ENCODE peak calls at places on chromosomes 7 and 10, in eight cellular contexts. One of them, this sample, is unnamed.

GRCh38 chr7:5621776-5622175 is 159.7 kb downstream of the RNF216 start:
- DNase-seq in A549: no peak
- DNase-seq in tibial nerve: no peak
- DNase-seq in ovary: no peak
- DNase-seq in suprapubic skin: no peak
- DNase-seq in breast epithelium: no peak
- DNase-seq in IMR-90: no peak
- DNase-seq in stomach: no peak
- DNase-seq in this sample: no peak

GRCh38 chr7:37698782-37699181 is 15.2 kb downstream of the GPR141 start:
- DNase-seq in A549: no peak
- DNase-seq in tibial nerve: no peak
- DNase-seq in ovary: no peak
- DNase-seq in suprapubic skin: no peak
- DNase-seq in breast epithelium: no peak
- DNase-seq in IMR-90: no peak
- DNase-seq in stomach: no peak
- DNase-seq in this sample: peak

GRCh38 chr7:28919510-28919909 is 38.6 kb downstream of the TRIL start:
- DNase-seq in A549: no peak
- DNase-seq in tibial nerve: no peak
- DNase-seq in ovary: no peak
- DNase-seq in suprapubic skin: no peak
- DNase-seq in breast epithelium: no peak
- DNase-seq in IMR-90: peak
- DNase-seq in stomach: no peak
- DNase-seq in this sample: no peak

GRCh38 chr10:55233505-55233904 is 432.5 kb upstream of the PCDH15 start:
- DNase-seq in A549: no peak
- DNase-seq in tibial nerve: no peak
- DNase-seq in ovary: no peak
- DNase-seq in suprapubic skin: no peak
- DNase-seq in breast epithelium: no peak
- DNase-seq in IMR-90: no peak
- DNase-seq in stomach: no peak
- DNase-seq in this sample: no peak

GRCh38 chr7:158731761-158732160 is 27.2 kb upstream of the NCAPG2 start:
- DNase-seq in A549: no peak
- DNase-seq in tibial nerve: no peak
- DNase-seq in ovary: no peak
- DNase-seq in suprapubic skin: no peak
- DNase-seq in breast epithelium: no peak
- DNase-seq in IMR-90: no peak
- DNase-seq in stomach: no peak
- DNase-seq in this sample: no peak

GRCh38 chr10:49258351-49258683 is 40.7 kb upstream of the C10orf71 start:
- DNase-seq in A549: no peak
- DNase-seq in tibial nerve: no peak
- DNase-seq in ovary: no peak
- DNase-seq in suprapubic skin: no peak
- DNase-seq in breast epithelium: no peak
- DNase-seq in IMR-90: no peak
- DNase-seq in stomach: no peak
- DNase-seq in this sample: no peak

GRCh38 chr10:46306550-46307184 is 19.9 kb downstream of the ANTXRL start:
- DNase-seq in A549: no peak
- DNase-seq in tibial nerve: no peak
- DNase-seq in ovary: no peak
- DNase-seq in suprapubic skin: peak
- DNase-seq in breast epithelium: peak
- DNase-seq in IMR-90: no peak
- DNase-seq in stomach: peak
- DNase-seq in this sample: no peak

GRCh38 chr10:37489658-37490003 is 364.2 kb downstream of the ANKRD30A start:
- DNase-seq in A549: no peak
- DNase-seq in tibial nerve: no peak
- DNase-seq in ovary: no peak
- DNase-seq in suprapubic skin: no peak
- DNase-seq in breast epithelium: no peak
- DNase-seq in IMR-90: no peak
- DNase-seq in stomach: no peak
- DNase-seq in this sample: no peak

GRCh38 chr7:131625817-131626372 is 69.5 kb upstream of the PODXL start:
- DNase-seq in A549: peak
- DNase-seq in tibial nerve: no peak
- DNase-seq in ovary: no peak
- DNase-seq in suprapubic skin: no peak
- DNase-seq in breast epithelium: no peak
- DNase-seq in IMR-90: peak
- DNase-seq in stomach: no peak
- DNase-seq in this sample: no peak

GRCh38 chr10:104267721-104268690 is 978 bp upstream of the GSTO2 start:
- DNase-seq in A549: no peak
- DNase-seq in tibial nerve: no peak
- DNase-seq in ovary: no peak
- DNase-seq in suprapubic skin: no peak
- DNase-seq in breast epithelium: no peak
- DNase-seq in IMR-90: no peak
- DNase-seq in stomach: no peak
- DNase-seq in this sample: peak

GRCh38 chr10:68697106-68697505 is 23.9 kb upstream of the CCAR1 start:
- DNase-seq in A549: no peak
- DNase-seq in tibial nerve: no peak
- DNase-seq in ovary: no peak
- DNase-seq in suprapubic skin: no peak
- DNase-seq in breast epithelium: no peak
- DNase-seq in IMR-90: no peak
- DNase-seq in stomach: no peak
- DNase-seq in this sample: no peak

GRCh38 chr7:154997840-154998370 is 5.0 kb downstream of the PAXIP1 start:
- DNase-seq in A549: no peak
- DNase-seq in tibial nerve: no peak
- DNase-seq in ovary: no peak
- DNase-seq in suprapubic skin: no peak
- DNase-seq in breast epithelium: no peak
- DNase-seq in IMR-90: no peak
- DNase-seq in stomach: no peak
- DNase-seq in this sample: no peak

GRCh38 chr7:80478683-80479082 is 33.2 kb downstream of the GNAT3 start:
- DNase-seq in A549: peak
- DNase-seq in tibial nerve: no peak
- DNase-seq in ovary: no peak
- DNase-seq in suprapubic skin: no peak
- DNase-seq in breast epithelium: no peak
- DNase-seq in IMR-90: peak
- DNase-seq in stomach: no peak
- DNase-seq in this sample: no peak

GRCh38 chr10:100896876-100897461 is 15.8 kb upstream of the SLF2 start:
- DNase-seq in A549: peak
- DNase-seq in tibial nerve: no peak
- DNase-seq in ovary: no peak
- DNase-seq in suprapubic skin: no peak
- DNase-seq in breast epithelium: no peak
- DNase-seq in IMR-90: peak
- DNase-seq in stomach: no peak
- DNase-seq in this sample: no peak

GRCh38 chr7:107068156-107068555 is 23.7 kb downstream of the PRKAR2B start:
- DNase-seq in A549: no peak
- DNase-seq in tibial nerve: no peak
- DNase-seq in ovary: no peak
- DNase-seq in suprapubic skin: no peak
- DNase-seq in breast epithelium: no peak
- DNase-seq in IMR-90: no peak
- DNase-seq in stomach: no peak
- DNase-seq in this sample: no peak

GRCh38 chr7:5507026-5507425 is 83.4 kb upstream of the TNRC18 start:
- DNase-seq in A549: no peak
- DNase-seq in tibial nerve: no peak
- DNase-seq in ovary: no peak
- DNase-seq in suprapubic skin: no peak
- DNase-seq in breast epithelium: no peak
- DNase-seq in IMR-90: no peak
- DNase-seq in stomach: no peak
- DNase-seq in this sample: no peak

GRCh38 chr10:86708068-86708782 is 39.9 kb downstream of the LDB3 start:
- DNase-seq in A549: no peak
- DNase-seq in tibial nerve: peak
- DNase-seq in ovary: no peak
- DNase-seq in suprapubic skin: no peak
- DNase-seq in breast epithelium: no peak
- DNase-seq in IMR-90: no peak
- DNase-seq in stomach: no peak
- DNase-seq in this sample: no peak

GRCh38 chr10:46541017-46541661 is 15.3 kb downstream of the GPRIN2 start:
- DNase-seq in A549: peak
- DNase-seq in tibial nerve: peak
- DNase-seq in ovary: peak
- DNase-seq in suprapubic skin: peak
- DNase-seq in breast epithelium: peak
- DNase-seq in IMR-90: no peak
- DNase-seq in stomach: peak
- DNase-seq in this sample: no peak

GRCh38 chr10:132679640-132680039 is 106.3 kb downstream of the NKX6-2 start:
- DNase-seq in A549: no peak
- DNase-seq in tibial nerve: no peak
- DNase-seq in ovary: no peak
- DNase-seq in suprapubic skin: peak
- DNase-seq in breast epithelium: no peak
- DNase-seq in IMR-90: no peak
- DNase-seq in stomach: no peak
- DNase-seq in this sample: no peak

GRCh38 chr7:93043393-93043985 is 74.3 kb downstream of the SAMD9 start:
- DNase-seq in A549: no peak
- DNase-seq in tibial nerve: no peak
- DNase-seq in ovary: no peak
- DNase-seq in suprapubic skin: no peak
- DNase-seq in breast epithelium: no peak
- DNase-seq in IMR-90: peak
- DNase-seq in stomach: no peak
- DNase-seq in this sample: no peak

GRCh38 chr10:24262929-24263653 is 54.2 kb downstream of the KIAA1217 start:
- DNase-seq in A549: no peak
- DNase-seq in tibial nerve: peak
- DNase-seq in ovary: no peak
- DNase-seq in suprapubic skin: no peak
- DNase-seq in breast epithelium: no peak
- DNase-seq in IMR-90: no peak
- DNase-seq in stomach: no peak
- DNase-seq in this sample: no peak

GRCh38 chr7:66504131-66504530 is 124.5 kb upstream of the KCTD7 start:
- DNase-seq in A549: no peak
- DNase-seq in tibial nerve: no peak
- DNase-seq in ovary: peak
- DNase-seq in suprapubic skin: no peak
- DNase-seq in breast epithelium: no peak
- DNase-seq in IMR-90: no peak
- DNase-seq in stomach: no peak
- DNase-seq in this sample: no peak
- H3K4me3 ChIP-seq in A549: no peak
- H3K4me3 ChIP-seq in tibial nerve: no peak
- H3K4me3 ChIP-seq in ovary: no peak
- H3K4me3 ChIP-seq in suprapubic skin: no peak
- H3K4me3 ChIP-seq in breast epithelium: no peak
- H3K4me3 ChIP-seq in IMR-90: no peak
- H3K4me3 ChIP-seq in stomach: no peak
- H3K4me3 ChIP-seq in this sample: no peak

GRCh38 chr7:47990592-47990991 is 11.2 kb upstream of the HUS1 start:
- DNase-seq in A549: no peak
- DNase-seq in tibial nerve: no peak
- DNase-seq in ovary: no peak
- DNase-seq in suprapubic skin: no peak
- DNase-seq in breast epithelium: no peak
- DNase-seq in IMR-90: no peak
- DNase-seq in stomach: no peak
- DNase-seq in this sample: no peak

GRCh38 chr7:47991270-47991669 is 11.9 kb upstream of the HUS1 start:
- DNase-seq in A549: no peak
- DNase-seq in tibial nerve: no peak
- DNase-seq in ovary: no peak
- DNase-seq in suprapubic skin: no peak
- DNase-seq in breast epithelium: no peak
- DNase-seq in IMR-90: no peak
- DNase-seq in stomach: no peak
- DNase-seq in this sample: no peak

GRCh38 chr7:47992446-47992845 is 13.0 kb upstream of the HUS1 start:
- DNase-seq in A549: no peak
- DNase-seq in tibial nerve: no peak
- DNase-seq in ovary: no peak
- DNase-seq in suprapubic skin: no peak
- DNase-seq in breast epithelium: no peak
- DNase-seq in IMR-90: no peak
- DNase-seq in stomach: no peak
- DNase-seq in this sample: no peak

GRCh38 chr7:47991741-47992311 is 12.4 kb upstream of the HUS1 start:
- DNase-seq in A549: peak
- DNase-seq in tibial nerve: peak
- DNase-seq in ovary: peak
- DNase-seq in suprapubic skin: peak
- DNase-seq in breast epithelium: peak
- DNase-seq in IMR-90: peak
- DNase-seq in stomach: peak
- DNase-seq in this sample: peak

GRCh38 chr7:47988496-47989386 is 9.3 kb upstream of the HUS1 start:
- DNase-seq in A549: peak
- DNase-seq in tibial nerve: no peak
- DNase-seq in ovary: no peak
- DNase-seq in suprapubic skin: no peak
- DNase-seq in breast epithelium: no peak
- DNase-seq in IMR-90: peak
- DNase-seq in stomach: no peak
- DNase-seq in this sample: peak
- TF ChIP-seq CTCF in A549: peak
- TF ChIP-seq CTCF in tibial nerve: peak
- TF ChIP-seq CTCF in ovary: no peak
- TF ChIP-seq CTCF in suprapubic skin: peak
- TF ChIP-seq CTCF in breast epithelium: no peak
- TF ChIP-seq CTCF in IMR-90: peak
- TF ChIP-seq CTCF in stomach: no peak
- TF ChIP-seq CTCF in this sample: peak

GRCh38 chr10:102421645-102422585 is 1.3 kb downstream of the FBXL15 start:
- DNase-seq in A549: no peak
- DNase-seq in tibial nerve: no peak
- DNase-seq in ovary: peak
- DNase-seq in suprapubic skin: no peak
- DNase-seq in breast epithelium: no peak
- DNase-seq in IMR-90: no peak
- DNase-seq in stomach: peak
- DNase-seq in this sample: peak
- TF ChIP-seq POLR2A in A549: no peak
- TF ChIP-seq POLR2A in tibial nerve: no peak
- TF ChIP-seq POLR2A in ovary: no peak
- TF ChIP-seq POLR2A in suprapubic skin: no peak
- TF ChIP-seq POLR2A in breast epithelium: no peak
- TF ChIP-seq POLR2A in IMR-90: no peak
- TF ChIP-seq POLR2A in stomach: no peak
- TF ChIP-seq POLR2A in this sample: no peak

GRCh38 chr10:91198781-91199180 is 21.7 kb upstream of the PCGF5 start:
- DNase-seq in A549: no peak
- DNase-seq in tibial nerve: no peak
- DNase-seq in ovary: no peak
- DNase-seq in suprapubic skin: no peak
- DNase-seq in breast epithelium: no peak
- DNase-seq in IMR-90: peak
- DNase-seq in stomach: no peak
- DNase-seq in this sample: peak
- H3K4me3 ChIP-seq in A549: no peak
- H3K4me3 ChIP-seq in tibial nerve: no peak
- H3K4me3 ChIP-seq in ovary: no peak
- H3K4me3 ChIP-seq in suprapubic skin: no peak
- H3K4me3 ChIP-seq in breast epithelium: no peak
- H3K4me3 ChIP-seq in IMR-90: no peak
- H3K4me3 ChIP-seq in stomach: no peak
- H3K4me3 ChIP-seq in this sample: no peak

GRCh38 chr7:40232242-40232929 is 97.6 kb downstream of the SUGCT start:
- DNase-seq in A549: peak
- DNase-seq in tibial nerve: no peak
- DNase-seq in ovary: no peak
- DNase-seq in suprapubic skin: no peak
- DNase-seq in breast epithelium: no peak
- DNase-seq in IMR-90: peak
- DNase-seq in stomach: no peak
- DNase-seq in this sample: peak
- TF ChIP-seq CTCF in A549: peak
- TF ChIP-seq CTCF in tibial nerve: peak
- TF ChIP-seq CTCF in ovary: peak
- TF ChIP-seq CTCF in suprapubic skin: peak
- TF ChIP-seq CTCF in breast epithelium: no peak
- TF ChIP-seq CTCF in IMR-90: peak
- TF ChIP-seq CTCF in stomach: peak
- TF ChIP-seq CTCF in this sample: peak

This sample was measured in NB4.